ENCODE peak calls at places on chromosomes 11 and 22, in six cellular contexts. C is esophagus muscularis mucosa, G is HCT116, O is heart left ventricle, R is transverse colon, X is A549. Y is an unnamed sample.

GRCh38 chr11:109405671-109406070 is 16.3 kb upstream of the C11orf87 start:
- DNase-seq in X (no peak), G (no peak), C (no peak), O (no peak), R (no peak), Y (no peak)

GRCh38 chr22:29195118-29195963 is 10.4 kb upstream of the EMID1 start:
- DNase-seq in R (no peak), X (no peak), G (no peak), C (no peak), O (no peak), Y (no peak)

GRCh38 chr11:109123811-109124787 is 297.9 kb upstream of the C11orf87 start:
- DNase-seq in X (no peak), O (peak), C (no peak), R (no peak), G (no peak), Y (no peak)

GRCh38 chr11:209275-210121 is 2.0 kb downstream of the RIC8A start:
- DNase-seq in R (no peak), X (peak), C (no peak), O (no peak), G (no peak), Y (no peak)

GRCh38 chr11:44565008-44565745 is at the start of gene CD82:
- DNase-seq in X (peak), G (peak), C (peak), O (peak), R (peak), Y (peak)

GRCh38 chr11:71086687-71087258 is 165.6 kb downstream of the SHANK2 start:
- DNase-seq in R (no peak), O (no peak), X (peak), C (no peak), G (no peak), Y (no peak)

GRCh38 chr11:72741429-72741833 is 10.8 kb downstream of the ARAP1 start:
- DNase-seq in O (no peak), R (peak), C (no peak), G (no peak), X (no peak), Y (no peak)

GRCh38 chr11:4038973-4039372 is 55.6 kb upstream of the RRM1 start:
- DNase-seq in X (no peak), C (no peak), G (no peak), O (no peak), R (no peak), Y (no peak)

GRCh38 chr11:116505466-116506247 is 267.1 kb downstream of the BUD13 start:
- DNase-seq in R (no peak), O (no peak), X (no peak), G (no peak), C (no peak), Y (peak)

GRCh38 chr11:93458286-93458685 is 84.9 kb downstream of the SMCO4 start:
- DNase-seq in R (no peak), G (no peak), O (no peak), C (no peak), X (no peak), Y (no peak)

GRCh38 chr22:31637375-31637937 is 24.6 kb downstream of the PISD start:
- DNase-seq in G (no peak), X (no peak), O (no peak), C (no peak), R (no peak), Y (no peak)

GRCh38 chr11:100759856-100760255 is 72.8 kb downstream of the ARHGAP42 start:
- DNase-seq in O (no peak), R (no peak), C (no peak), X (no peak), G (no peak), Y (no peak)

GRCh38 chr11:124329787-124330478 is 9.9 kb upstream of the OR8D2 start:
- DNase-seq in C (no peak), X (no peak), R (no peak), G (no peak), O (no peak), Y (no peak)

GRCh38 chr11:68436985-68437926 is 23.3 kb upstream of the PPP6R3 start:
- DNase-seq in X (peak), R (no peak), O (peak), C (no peak), G (no peak), Y (no peak)

GRCh38 chr22:36277482-36278291 is 24.8 kb downstream of the APOL1 start:
- DNase-seq in G (peak), O (peak), C (no peak), X (peak), R (peak), Y (no peak)

GRCh38 chr11:118609380-118610219 is 2.2 kb downstream of the PHLDB1 start:
- DNase-seq in G (no peak), R (no peak), O (no peak), X (no peak), C (no peak), Y (no peak)

GRCh38 chr11:96390403-96390830 is 604 bp downstream of the JRKL start:
- DNase-seq in O (no peak), R (no peak), X (peak), G (no peak), C (no peak), Y (no peak)

GRCh38 chr11:67318239-67318555 is 14.9 kb downstream of the SSH3 start:
- DNase-seq in G (no peak), R (no peak), X (no peak), O (no peak), C (no peak), Y (no peak)

GRCh38 chr11:86696004-86696403 is 23.6 kb upstream of the ME3 start:
- DNase-seq in C (no peak), R (no peak), O (no peak), X (peak), G (peak), Y (no peak)

GRCh38 chr11:115736146-115736545 is 231.9 kb upstream of the CADM1 start:
- DNase-seq in O (no peak), G (no peak), R (no peak), C (no peak), X (no peak), Y (no peak)

GRCh38 chr11:130819561-130819960 is 96.7 kb downstream of the SNX19 start:
- DNase-seq in C (peak), R (no peak), G (no peak), O (no peak), X (no peak), Y (no peak)

GRCh38 chr11:6611092-6612007 is 666 bp downstream of the TAF10 start:
- DNase-seq in G (no peak), X (no peak), R (peak), C (no peak), O (peak), Y (peak)

DNA sequence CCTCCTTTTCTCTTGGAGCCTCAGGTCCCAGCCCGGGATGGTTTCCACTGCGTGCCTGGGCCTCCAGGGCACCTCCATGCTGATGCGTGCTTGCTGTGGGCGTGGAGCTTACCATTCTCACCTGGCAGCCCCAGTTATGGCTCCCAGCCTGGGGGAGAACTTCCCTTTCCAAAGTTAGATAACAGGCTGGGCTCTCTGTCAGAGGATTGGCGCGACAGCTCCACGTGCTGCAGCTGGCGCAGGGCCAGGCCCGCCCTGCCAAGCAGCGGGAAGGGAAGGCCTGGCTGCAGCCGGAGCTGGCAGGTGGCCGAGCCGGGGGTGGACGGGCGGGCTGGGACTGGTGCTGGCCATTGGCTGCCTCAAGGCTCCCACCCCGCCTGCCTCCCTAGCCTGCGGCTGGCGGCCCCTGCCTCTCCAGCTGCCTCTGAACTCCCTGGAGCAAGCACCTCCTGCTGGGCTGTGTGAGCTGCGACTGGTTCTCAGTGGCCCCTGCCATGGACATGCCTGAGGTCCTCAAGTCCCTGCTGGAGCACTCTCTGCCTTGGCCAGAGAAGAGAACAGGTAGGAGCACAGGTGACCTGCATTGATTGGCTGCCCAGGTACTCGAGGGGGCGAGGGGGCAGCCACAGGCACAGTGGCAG is 14.6 kb upstream of the TEF start:
- DNase-seq in C (peak), G (peak), R (peak), X (peak), O (peak), Y (peak)
- TF ChIP-seq CTCF in C (peak), G (peak), R (peak), X (no peak), O (peak), Y (no peak)

GRCh38 chr22:42800731-42801536 is 56.1 kb downstream of the ARFGAP3 start:
- DNase-seq in R (no peak), C (no peak), O (no peak), X (no peak), G (no peak), Y (no peak)
- TF ChIP-seq POLR2A in R (no peak), C (no peak), O (no peak), X (no peak), G (no peak), Y (no peak)

DNA sequence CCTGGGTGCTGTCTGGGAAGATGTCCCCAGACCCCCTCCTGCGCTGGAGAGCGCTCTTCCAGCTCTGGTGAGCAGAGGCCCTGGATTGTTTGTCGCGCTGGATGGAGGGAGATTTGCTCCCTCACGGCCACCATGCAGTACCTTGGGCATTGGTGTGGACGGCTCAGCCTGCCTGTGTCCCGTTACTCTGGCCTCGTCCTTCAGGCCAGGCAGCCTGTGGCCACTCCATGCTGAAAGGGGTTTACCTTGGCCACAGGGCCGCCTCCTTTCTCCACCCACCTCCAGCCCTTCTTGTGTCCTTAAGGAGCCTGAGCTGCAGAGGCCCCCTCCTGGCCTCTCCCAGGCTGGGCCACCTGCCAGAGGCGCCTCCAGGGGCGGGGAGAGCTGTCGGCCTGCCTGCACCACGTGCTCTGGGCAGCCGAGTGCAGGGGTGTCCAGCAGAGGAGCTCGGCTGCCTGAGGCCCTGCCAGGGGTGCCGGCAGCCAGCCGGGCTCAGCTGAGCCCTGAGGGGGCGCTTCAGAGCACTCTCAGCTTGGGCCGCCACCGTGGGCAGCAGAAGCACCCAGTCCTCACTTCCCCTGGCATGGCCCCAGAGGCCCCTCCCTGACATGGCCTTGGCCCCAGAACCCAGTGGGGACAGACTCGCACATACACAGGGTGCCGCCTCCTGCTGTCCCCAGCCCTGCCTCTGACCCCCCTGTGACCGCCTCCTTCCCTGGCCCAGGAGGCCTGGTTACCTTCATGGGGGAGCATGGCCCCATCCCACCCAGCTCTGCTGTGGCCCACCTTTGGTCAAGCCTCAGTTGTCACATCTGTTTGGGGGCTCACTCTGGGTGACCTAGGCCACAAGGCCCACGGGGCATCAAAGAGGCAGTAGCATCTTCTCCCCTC is 3.4 kb downstream of the CCND1 start:
- DNase-seq in X (peak), C (no peak), O (peak), G (no peak), R (peak), Y (no peak)
- TF ChIP-seq CTCF in X (peak), C (peak), O (peak), G (no peak), R (peak), Y (no peak)

GRCh38 chr22:42959472-42960145 is 55.3 kb downstream of the PACSIN2 start:
- DNase-seq in R (peak), G (no peak), O (peak), X (peak), C (no peak), Y (no peak)
- TF ChIP-seq POLR2A in R (peak), G (no peak), O (peak), X (no peak), C (no peak), Y (no peak)

DNA sequence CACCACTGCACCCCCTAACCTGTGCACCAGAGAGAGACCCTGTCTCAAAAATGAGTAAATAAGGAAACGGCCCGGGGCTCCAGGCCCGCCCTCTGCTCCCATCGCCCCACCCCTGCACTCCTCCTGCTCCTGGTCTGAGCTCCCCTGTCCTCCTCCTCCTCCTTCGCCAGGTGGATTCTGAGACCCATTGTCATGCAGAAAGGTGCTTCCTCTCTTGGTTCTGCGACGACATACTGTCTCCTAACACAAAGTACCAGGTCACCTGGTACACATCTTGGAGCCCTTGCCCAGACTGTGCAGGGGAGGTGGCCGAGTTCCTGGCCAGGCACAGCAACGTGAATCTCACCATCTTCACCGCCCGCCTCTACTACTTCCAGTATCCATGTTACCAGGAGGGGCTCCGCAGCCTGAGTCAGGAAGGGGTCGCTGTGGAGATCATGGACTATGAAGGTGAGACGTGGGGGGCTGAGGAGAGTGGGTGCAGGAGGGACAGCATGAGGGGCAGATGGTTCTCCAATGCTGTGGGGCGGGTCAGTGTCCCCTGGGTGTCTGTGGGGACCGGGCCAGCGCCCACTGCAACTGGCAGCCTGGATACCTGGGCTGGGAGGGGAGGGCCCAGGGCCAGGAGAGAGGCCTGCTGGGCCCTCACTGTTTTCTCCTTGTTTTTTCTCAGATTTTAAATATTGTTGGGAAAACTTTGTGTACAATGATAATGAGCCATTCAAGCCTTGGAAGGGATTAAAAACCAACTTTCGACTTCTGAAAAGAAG is 3.1 kb upstream of the APOBEC3D start:
- DNase-seq in G (no peak), R (no peak), C (no peak), X (no peak), O (no peak), Y (no peak)
- TF ChIP-seq CTCF in G (no peak), R (no peak), C (no peak), X (no peak), O (no peak), Y (no peak)

GRCh38 chr22:41798736-41799135 is 1.7 kb upstream of the CCDC134 start:
- DNase-seq in G (no peak), X (no peak), R (no peak), O (no peak), C (no peak), Y (no peak)

GRCh38 chr22:41799486-41800347 is 762 bp upstream of the CCDC134 start:
- DNase-seq in C (no peak), R (peak), G (no peak), O (peak), X (no peak), Y (no peak)

GRCh38 chr22:41801886-41802285 is 1.4 kb downstream of the CCDC134 start:
- DNase-seq in G (no peak), C (no peak), O (no peak), R (no peak), X (no peak), Y (no peak)

GRCh38 chr22:41801147-41801819 is 804 bp downstream of the CCDC134 start:
- DNase-seq in R (no peak), O (no peak), G (no peak), C (no peak), X (no peak), Y (no peak)

GRCh38 chr22:41800348-41801146 is at the start of gene CCDC134:
- DNase-seq in R (peak), X (peak), G (peak), O (peak), C (peak), Y (no peak)
- TF ChIP-seq POLR2A in R (peak), X (peak), G (peak), O (peak), C (peak), Y (no peak)

DNA sequence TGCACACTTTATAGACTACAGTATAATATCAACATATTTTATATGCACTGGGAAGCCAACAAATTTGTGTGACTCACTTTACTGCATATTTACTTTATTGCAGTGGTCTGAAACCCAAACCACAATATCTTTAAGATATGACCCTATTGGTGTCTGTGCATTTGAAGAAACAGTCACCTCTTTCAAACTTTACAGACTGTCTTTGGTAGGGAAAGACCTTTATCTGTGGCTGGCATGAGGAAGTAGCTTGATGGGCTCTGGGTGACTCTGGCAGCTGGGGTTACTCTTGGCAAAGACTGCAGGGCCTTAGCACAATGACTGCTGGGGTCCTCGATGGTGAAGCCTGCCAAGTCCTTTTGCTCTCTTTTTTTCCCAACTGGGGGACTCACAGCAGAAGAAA is 21.3 kb upstream of the ABTB2 start:
- DNase-seq in O (no peak), G (no peak), C (no peak), R (no peak), X (no peak), Y (no peak)
- TF ChIP-seq CTCF in O (no peak), G (no peak), C (no peak), R (no peak), X (no peak), Y (no peak)

GRCh38 chr22:20107471-20107901 is 8.4 kb upstream of the RANBP1 start:
- DNase-seq in C (no peak), X (no peak), O (no peak), G (no peak), R (no peak), Y (no peak)
- TF ChIP-seq POLR2A in C (no peak), X (no peak), O (no peak), G (no peak), R (no peak), Y (no peak)

GRCh38 chr11:12015486-12015885 is 7.1 kb upstream of the DKK3 start:
- DNase-seq in O (no peak), R (no peak), X (no peak), G (no peak), C (no peak), Y (no peak)

GRCh38 chr11:12017243-12017678 is 8.8 kb upstream of the DKK3 start:
- DNase-seq in O (peak), C (no peak), R (no peak), G (no peak), X (no peak), Y (no peak)

GRCh38 chr11:12013771-12014170 is 5.3 kb upstream of the DKK3 start:
- DNase-seq in X (no peak), O (no peak), C (no peak), G (no peak), R (no peak), Y (no peak)

GRCh38 chr11:12017865-12018453 is 9.5 kb upstream of the DKK3 start:
- DNase-seq in C (no peak), G (no peak), R (no peak), X (no peak), O (peak), Y (no peak)

GRCh38 chr11:12016246-12016645 is 7.8 kb upstream of the DKK3 start:
- DNase-seq in C (no peak), R (no peak), G (no peak), O (no peak), X (peak), Y (no peak)
- TF ChIP-seq CTCF in C (no peak), R (no peak), G (no peak), O (no peak), X (no peak), Y (peak)

DNA sequence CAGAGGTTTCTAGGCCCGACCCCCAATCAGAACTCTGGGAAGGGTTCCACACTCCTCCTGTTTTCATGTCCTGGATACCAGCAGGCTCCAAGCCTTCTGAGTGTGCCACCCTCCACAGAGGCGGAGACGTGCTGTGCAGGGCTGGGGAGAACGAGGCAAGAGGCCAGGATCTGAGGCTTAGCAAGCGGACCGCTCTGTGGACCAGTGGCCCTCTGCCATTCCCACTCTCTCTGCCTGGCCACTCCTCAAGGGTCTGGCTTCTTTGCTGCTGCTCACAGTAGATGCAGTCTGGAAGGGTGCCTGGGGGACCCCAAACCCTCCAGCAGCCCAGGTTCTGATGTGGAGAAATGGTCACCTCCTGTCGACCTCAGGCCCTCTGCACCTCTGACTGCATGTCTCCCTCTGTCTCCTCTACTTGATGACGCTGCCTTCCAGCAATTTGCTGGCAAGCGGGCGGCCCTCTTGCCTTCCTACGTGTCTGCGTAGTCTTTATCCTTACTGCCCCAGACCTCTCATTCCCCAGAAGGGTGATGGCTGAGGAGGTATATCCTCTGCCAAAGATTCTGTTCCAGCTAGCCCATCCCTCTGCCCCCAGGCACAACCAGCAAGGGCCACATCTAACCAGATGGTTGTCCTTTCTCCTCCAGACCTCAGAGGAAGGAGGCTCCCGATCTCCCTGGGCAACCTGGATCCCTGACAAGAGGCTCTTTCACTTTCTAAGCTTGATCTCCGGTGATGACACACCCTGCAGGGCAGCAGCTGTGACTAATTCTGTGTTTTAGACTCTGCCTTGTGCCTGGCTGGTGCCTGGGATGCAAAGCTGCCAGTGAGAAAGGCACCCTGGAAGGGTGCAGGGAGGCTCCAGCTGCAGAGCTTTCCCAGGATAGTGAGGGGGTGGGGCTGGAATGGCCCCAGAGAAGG is 87.3 kb downstream of the NAT10 start:
- DNase-seq in O (peak), C (no peak), X (peak), G (peak), R (peak), Y (no peak)
- TF ChIP-seq POLR2A in O (no peak), C (no peak), X (no peak), G (no peak), R (no peak), Y (no peak)